ENCODE peak calls at places on chromosomes 16 and 17, in four cellular contexts. L is HCT116; W is effector memory CD8-positive, alpha-beta T cell; R is naive B cell. Q is an unnamed sample.

GRCh38 chr17:57366177-57366557 is 109.8 kb downstream of the MSI2 start:
- ATAC-seq in L (no peak), W (no peak), R (no peak), Q (no peak)

GRCh38 chr17:41263212-41263611 is 2.0 kb upstream of the KRTAP9-6 start:
- ATAC-seq in L (no peak), W (no peak), R (no peak), Q (no peak)

GRCh38 chr16:87407511-87408112 is 15.5 kb downstream of the MAP1LC3B start:
- ATAC-seq in L (peak), W (peak), R (no peak), Q (peak)

GRCh38 chr16:48910214-48910613 is 300.2 kb upstream of the N4BP1 start:
- ATAC-seq in L (no peak), W (no peak), R (no peak), Q (no peak)

GRCh38 chr17:20074001-20074400 is 64.8 kb downstream of the SPECC1 start:
- ATAC-seq in L (no peak), W (no peak), R (no peak), Q (no peak)

GRCh38 chr17:40378966-40379365 is 14.4 kb upstream of the GJD3 start:
- ATAC-seq in L (no peak), W (no peak), R (no peak), Q (no peak)

GRCh38 chr16:77918792-77919707 is 103.3 kb upstream of the CLEC3A start:
- ATAC-seq in L (no peak), W (no peak), R (no peak), Q (no peak)

GRCh38 chr17:4588862-4589625 is 4.7 kb downstream of the SMTNL2 start:
- ATAC-seq in L (no peak), W (no peak), R (no peak), Q (no peak)

GRCh38 chr16:67170948-67171649 is 761 bp downstream of the NOL3 start:
- ATAC-seq in L (peak), W (no peak), R (no peak), Q (peak)

GRCh38 chr17:70961341-70961740 is 792.0 kb downstream of the KCNJ2 start:
- ATAC-seq in L (no peak), W (no peak), R (no peak), Q (no peak)

GRCh38 chr17:7122386-7122785 is 7.8 kb upstream of the ASGR2 start:
- ATAC-seq in L (no peak), W (no peak), R (no peak), Q (no peak)

GRCh38 chr17:73798111-73798748 is 154.0 kb upstream of the SDK2 start:
- ATAC-seq in L (no peak), W (no peak), R (no peak), Q (peak)

GRCh38 chr17:71349908-71350600 is 770.8 kb upstream of the SOX9 start:
- ATAC-seq in L (no peak), W (no peak), R (no peak), Q (no peak)

GRCh38 chr16:17397499-17397891 is 73.3 kb downstream of the XYLT1 start:
- ATAC-seq in L (no peak), W (peak), R (no peak), Q (peak)

GRCh38 chr16:78705694-78706093 is 606.2 kb downstream of the WWOX start:
- ATAC-seq in L (no peak), W (peak), R (no peak), Q (no peak)

GRCh38 chr17:48123776-48124388 is 16.3 kb downstream of the SNX11 start:
- ATAC-seq in L (no peak), W (no peak), R (no peak), Q (no peak)

GRCh38 chr16:68992521-68992920 is 112.9 kb upstream of the HAS3 start:
- ATAC-seq in L (peak), W (no peak), R (no peak), Q (no peak)

GRCh38 chr16:29912087-29912486 is 11.8 kb downstream of the ASPHD1 start:
- ATAC-seq in L (peak), W (no peak), R (no peak), Q (no peak)

GRCh38 chr17:73551756-73552155 is 92.5 kb downstream of the SDK2 start:
- ATAC-seq in L (no peak), W (no peak), R (peak), Q (no peak)

GRCh38 chr16:68086336-68086821 is 1.2 kb downstream of the NFATC3 start:
- ATAC-seq in L (no peak), W (no peak), R (no peak), Q (no peak)

GRCh38 chr16:14354561-14355351 is 275.3 kb downstream of the PARN start:
- ATAC-seq in L (peak), W (peak), R (peak), Q (peak)

GRCh38 chr17:63675231-63675606 is 24.7 kb downstream of the LIMD2 start:
- ATAC-seq in L (no peak), W (no peak), R (no peak), Q (peak)

GRCh38 chr17:77304746-77305473 is 164.1 kb downstream of the SEC14L1 start:
- ATAC-seq in L (no peak), W (no peak), R (peak), Q (no peak)

GRCh38 chr16:4142268-4142667 is 26.0 kb upstream of the ADCY9 start:
- ATAC-seq in L (no peak), W (peak), R (peak), Q (no peak)

GRCh38 chr16:1431497-1432270 is 806 bp downstream of the PERCC1 start:
- ATAC-seq in L (no peak), W (no peak), R (no peak), Q (no peak)

GRCh38 chr16:67445913-67446907 is 15.3 kb downstream of the HSD11B2 start:
- ATAC-seq in L (no peak), W (no peak), R (no peak), Q (no peak)

GRCh38 chr17:48928876-48929811 is 15.5 kb downstream of the SNF8 start:
- ATAC-seq in L (peak), W (no peak), R (no peak), Q (no peak)

GRCh38 chr17:40456396-40456951 is 13.2 kb downstream of the IGFBP4 start:
- ATAC-seq in L (no peak), W (no peak), R (no peak), Q (no peak)

GRCh38 chr16:85870159-85870558 is 28.8 kb upstream of the IRF8 start:
- ATAC-seq in L (no peak), W (no peak), R (no peak), Q (peak)

GRCh38 chr16:71671165-71671564 is 45.2 kb downstream of the MARVELD3 start:
- ATAC-seq in L (no peak), W (no peak), R (no peak), Q (no peak)

GRCh38 chr16:83966153-83966696 is 1.8 kb upstream of the NECAB2 start:
- ATAC-seq in L (no peak), W (no peak), R (no peak), Q (no peak)

GRCh38 chr17:80477647-80478478 is 1.5 kb upstream of the NPTX1 start:
- ATAC-seq in L (no peak), W (no peak), R (peak), Q (peak)

GRCh38 chr16:3580271-3580670 is 3.1 kb upstream of the NLRC3 start:
- ATAC-seq in L (no peak), W (no peak), R (peak), Q (no peak)

GRCh38 chr16:49959552-49960277 is 65.3 kb upstream of the CNEP1R1 start:
- ATAC-seq in L (no peak), W (no peak), R (no peak), Q (no peak)

GRCh38 chr16:31888735-31889134 is 15.1 kb downstream of the ZNF267 start:
- ATAC-seq in L (no peak), W (no peak), R (no peak), Q (no peak)

Q was measured in gastroesophageal sphincter.